ENCODE peak calls at places on chromosomes 13 and 19, in nine cellular contexts. X, V, C, W, Q, P, D, K and N are unnamed samples.

GRCh38 chr19:40908981-40909380 is 26.9 kb upstream of the CYP2A7 start:
- DNase-seq in X (no peak), V (no peak), C (no peak), W (no peak), Q (no peak), P (no peak), D (no peak), K (no peak), N (no peak)

GRCh38 chr19:34580055-34580336 is 97.0 kb downstream of the SCGB2B2 start:
- DNase-seq in X (no peak), V (no peak), C (no peak), W (peak), Q (no peak), P (no peak), D (no peak), K (no peak), N (no peak)

GRCh38 chr19:17721821-17722220 is 2.5 kb downstream of the MAP1S start:
- DNase-seq in X (peak), V (no peak), C (no peak), W (no peak), Q (no peak), P (no peak), D (no peak), K (no peak), N (no peak)

GRCh38 chr13:96984061-96984508 is 10.2 kb downstream of the OXGR1 start:
- DNase-seq in X (no peak), V (peak), C (peak), W (no peak), Q (no peak), P (no peak), D (peak), K (no peak), N (peak)

GRCh38 chr13:31264146-31264545 is 64.4 kb downstream of the B3GLCT start:
- DNase-seq in X (peak), V (no peak), C (no peak), W (no peak), Q (no peak), P (no peak), D (no peak), K (no peak), N (no peak)

GRCh38 chr13:34731486-34731885 is 210.6 kb upstream of the NBEA start:
- DNase-seq in X (no peak), V (no peak), C (no peak), W (no peak), Q (no peak), P (no peak), D (no peak), K (no peak), N (no peak)

GRCh38 chr13:48634631-48635030 is 19.1 kb upstream of the CYSLTR2 start:
- DNase-seq in X (no peak), V (no peak), C (no peak), W (no peak), Q (no peak), P (no peak), D (no peak), K (no peak), N (no peak)

GRCh38 chr19:45547965-45548609 is 36.5 kb downstream of the OPA3 start:
- DNase-seq in X (peak), V (peak), C (peak), W (no peak), Q (no peak), P (no peak), D (no peak), K (peak), N (peak)

GRCh38 chr13:109804654-109805053 is 18.3 kb upstream of the IRS2 start:
- DNase-seq in X (no peak), V (no peak), C (no peak), W (no peak), Q (no peak), P (no peak), D (no peak), K (no peak), N (no peak)

GRCh38 chr13:106503272-106503671 is 32.2 kb downstream of the EFNB2 start:
- DNase-seq in X (no peak), V (no peak), C (no peak), W (no peak), Q (no peak), P (no peak), D (no peak), K (no peak), N (no peak)

GRCh38 chr19:33303791-33304759 is 1.7 kb upstream of the CEBPA start:
- DNase-seq in X (no peak), V (peak), C (no peak), W (no peak), Q (peak), P (no peak), D (no peak), K (no peak), N (no peak)

DNA sequence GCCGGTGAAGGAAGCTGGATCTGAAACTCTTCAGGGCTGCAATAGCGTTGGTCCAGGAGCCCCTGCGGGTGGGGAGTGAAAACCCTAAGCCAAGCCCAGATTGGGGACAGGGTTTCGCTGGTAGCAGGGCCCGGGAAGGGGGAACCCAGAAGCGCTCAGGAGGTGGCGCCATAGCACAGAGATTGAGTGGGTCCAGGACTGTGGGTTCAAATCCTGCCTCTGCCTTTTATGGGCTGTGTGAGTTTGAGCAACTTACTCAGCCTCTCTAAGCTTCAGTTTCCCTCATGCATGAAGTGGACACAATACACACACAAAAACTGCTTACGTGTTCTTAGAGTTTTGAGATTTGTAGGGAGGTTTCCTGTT is 8.3 kb upstream of the SYCN start:
- DNase-seq in X (no peak), V (peak), C (peak), W (no peak), Q (no peak), P (no peak), D (peak), K (no peak), N (no peak)
- TF ChIP-seq CTCF in X (peak), V (no peak), C (no peak), W (peak), Q (no peak), P (no peak), D (peak), K (peak), N (no peak)

GRCh38 chr13:28636677-28637317 is 22.1 kb upstream of the POMP start:
- DNase-seq in X (peak), V (peak), C (peak), W (peak), Q (no peak), P (peak), D (peak), K (peak), N (peak)
- H3K27ac ChIP-seq in X (no peak), V (no peak), C (no peak), W (no peak), Q (no peak), P (no peak), D (no peak), K (no peak), N (no peak)

GRCh38 chr13:32582991-32583390 is 3.3 kb upstream of the PDS5B start:
- DNase-seq in X (no peak), V (no peak), C (no peak), W (no peak), Q (no peak), P (no peak), D (no peak), K (no peak), N (no peak)

GRCh38 chr13:32587774-32588165 is 1.5 kb downstream of the PDS5B start:
- DNase-seq in X (peak), V (no peak), C (no peak), W (no peak), Q (no peak), P (no peak), D (no peak), K (no peak), N (no peak)

GRCh38 chr13:32586022-32586900 is at the start of gene PDS5B:
- DNase-seq in X (peak), V (peak), C (peak), W (peak), Q (peak), P (peak), D (peak), K (peak), N (peak)

GRCh38 chr13:32585625-32586021 is 629 bp upstream of the PDS5B start:
- DNase-seq in X (no peak), V (no peak), C (peak), W (no peak), Q (no peak), P (no peak), D (peak), K (no peak), N (no peak)

GRCh38 chr13:32587014-32587773 is 942 bp downstream of the PDS5B start:
- DNase-seq in X (peak), V (peak), C (peak), W (peak), Q (peak), P (peak), D (peak), K (peak), N (no peak)
- TF ChIP-seq CTCF in X (no peak), V (no peak), C (no peak), W (no peak), Q (peak), P (peak), D (no peak), K (no peak), N (no peak)

DNA sequence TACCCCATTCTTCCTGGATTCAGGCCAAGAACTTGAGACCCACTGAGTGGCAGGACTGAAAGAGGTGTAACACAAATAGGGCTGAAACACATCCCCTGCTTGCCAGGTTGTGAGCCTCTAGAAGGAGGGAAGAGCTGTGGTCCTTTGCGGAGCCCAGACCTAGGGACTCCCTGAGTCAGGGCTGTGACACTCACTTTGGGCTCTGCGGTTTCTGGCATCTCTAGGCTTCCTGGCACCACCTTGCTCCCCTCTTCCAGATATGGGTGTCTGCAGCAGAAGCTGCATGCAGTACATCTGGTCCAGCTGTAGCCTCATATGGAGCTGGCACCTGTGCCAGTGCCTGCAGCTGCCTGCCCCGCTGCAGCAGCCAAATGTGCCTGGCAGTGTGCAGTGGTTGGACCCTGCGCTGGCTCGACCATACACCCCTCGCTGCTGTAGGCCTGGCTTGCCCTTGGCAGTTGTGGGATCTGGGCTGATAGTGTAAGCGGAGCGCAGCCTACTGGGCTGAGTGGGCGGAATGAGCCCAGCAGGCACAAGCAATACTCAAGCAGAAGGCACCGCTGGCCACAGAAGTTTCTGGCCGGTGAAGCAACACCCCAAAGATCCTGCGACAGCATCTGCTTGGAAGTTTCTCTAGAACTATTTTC is 290.4 kb downstream of the SLITRK6 start:
- DNase-seq in X (no peak), V (no peak), C (no peak), W (no peak), Q (no peak), P (no peak), D (no peak), K (no peak), N (no peak)
- H3K27ac ChIP-seq in X (no peak), V (no peak), C (no peak), W (no peak), Q (no peak), P (no peak), D (no peak), K (peak), N (peak)

GRCh38 chr13:103883152-103883551 is 816.9 kb upstream of the SLC10A2 start:
- DNase-seq in X (peak), V (peak), C (peak), W (peak), Q (peak), P (no peak), D (peak), K (peak), N (peak)
- TF ChIP-seq CTCF in X (peak), V (no peak), C (no peak), W (peak), Q (peak), P (peak), D (peak), K (peak), N (peak)

GRCh38 chr13:45333251-45333972 is 7.6 kb downstream of the TPT1 start:
- DNase-seq in X (no peak), V (no peak), C (no peak), W (no peak), Q (no peak), P (no peak), D (no peak), K (no peak), N (no peak)

GRCh38 chr13:45331123-45331619 is 9.8 kb downstream of the TPT1 start:
- DNase-seq in X (no peak), V (no peak), C (no peak), W (no peak), Q (no peak), P (no peak), D (no peak), K (no peak), N (no peak)

GRCh38 chr13:45333973-45334922 is 6.7 kb downstream of the TPT1 start:
- DNase-seq in X (peak), V (no peak), C (no peak), W (no peak), Q (no peak), P (no peak), D (no peak), K (no peak), N (no peak)

GRCh38 chr13:45332831-45333219 is 8.2 kb downstream of the TPT1 start:
- DNase-seq in X (no peak), V (no peak), C (no peak), W (no peak), Q (no peak), P (no peak), D (no peak), K (no peak), N (no peak)

GRCh38 chr13:45331981-45332830 is 8.8 kb downstream of the TPT1 start:
- DNase-seq in X (peak), V (no peak), C (no peak), W (no peak), Q (no peak), P (no peak), D (no peak), K (no peak), N (peak)
- H3K27ac ChIP-seq in X (peak), V (no peak), C (peak), W (peak), Q (peak), P (peak), D (peak), K (peak), N (peak)

GRCh38 chr19:13847900-13848677 is 28.8 kb upstream of the NANOS3 start:
- DNase-seq in X (no peak), V (no peak), C (no peak), W (no peak), Q (no peak), P (no peak), D (no peak), K (no peak), N (no peak)
- TF ChIP-seq CTCF in X (no peak), V (no peak), C (no peak), W (no peak), Q (no peak), P (no peak), D (no peak), K (no peak), N (no peak)

GRCh38 chr19:1233361-1233667 is 4.5 kb downstream of the CBARP start:
- DNase-seq in X (no peak), V (no peak), C (peak), W (no peak), Q (no peak), P (no peak), D (no peak), K (no peak), N (no peak)

GRCh38 chr19:1230585-1231489 is 7.0 kb downstream of the CBARP start:
- DNase-seq in X (no peak), V (no peak), C (no peak), W (no peak), Q (no peak), P (no peak), D (no peak), K (no peak), N (no peak)

GRCh38 chr19:1232652-1233360 is 5.0 kb downstream of the CBARP start:
- DNase-seq in X (peak), V (no peak), C (no peak), W (no peak), Q (no peak), P (no peak), D (no peak), K (no peak), N (peak)

GRCh38 chr19:1231729-1232128 is 6.1 kb downstream of the CBARP start:
- DNase-seq in X (no peak), V (no peak), C (no peak), W (no peak), Q (no peak), P (no peak), D (no peak), K (no peak), N (no peak)

DNA sequence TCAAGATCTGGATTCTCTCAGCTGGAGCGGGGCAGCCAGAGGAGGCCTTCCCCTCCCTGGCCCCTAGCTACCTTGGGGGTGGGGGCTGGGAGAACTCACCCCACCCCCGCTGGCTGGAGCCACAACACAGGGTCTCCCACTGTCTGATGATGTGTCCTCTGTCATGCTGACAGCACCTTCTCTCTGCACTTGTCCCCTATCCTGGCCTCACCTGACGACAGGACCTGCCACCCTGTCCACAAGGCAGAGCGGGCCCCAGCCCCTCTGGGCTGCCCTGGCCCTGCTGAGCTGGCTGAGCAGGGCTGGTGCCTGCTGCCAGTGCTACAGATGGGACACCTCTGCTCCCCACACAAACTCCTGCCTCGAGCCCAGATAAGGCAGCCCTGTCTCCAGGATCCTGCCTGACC is 5.6 kb downstream of the CBARP start:
- DNase-seq in X (no peak), V (no peak), C (no peak), W (no peak), Q (no peak), P (no peak), D (no peak), K (no peak), N (no peak)
- H3K27ac ChIP-seq in X (no peak), V (no peak), C (no peak), W (no peak), Q (no peak), P (peak), D (no peak), K (no peak), N (peak)

GRCh38 chr19:14089412-14089661 is 1.2 kb downstream of the SAMD1 start:
- DNase-seq in X (no peak), V (no peak), C (no peak), W (no peak), Q (no peak), P (no peak), D (peak), K (no peak), N (no peak)
- TF ChIP-seq CTCF in X (peak), V (no peak), C (no peak), W (no peak), Q (no peak), P (no peak), D (peak), K (no peak), N (no peak)

GRCh38 chr19:55603581-55604292 is 1.7 kb upstream of the ZNF865 start:
- DNase-seq in X (no peak), V (peak), C (peak), W (no peak), Q (no peak), P (no peak), D (no peak), K (no peak), N (no peak)
- H3K27ac ChIP-seq in X (no peak), V (peak), C (peak), W (peak), Q (peak), P (peak), D (no peak), K (peak), N (peak)